ENCODE peak calls at places on chromosomes 1 and 21, in six cellular contexts. S, K, F, I, O and Q are unnamed samples.

GRCh38 chr21:19322360-19322759 is 918.8 kb upstream of the TMPRSS15 start:
- DNase-seq in S (no peak), K (no peak), F (no peak), I (no peak), O (no peak), Q (no peak)

GRCh38 chr1:6794164-6794563 is 8.9 kb downstream of the CAMTA1 start:
- DNase-seq in S (no peak), K (no peak), F (no peak), I (no peak), O (peak), Q (no peak)

GRCh38 chr21:44989538-44989888 is 49.7 kb downstream of the SLX9 start:
- DNase-seq in S (no peak), K (no peak), F (no peak), I (no peak), O (peak), Q (no peak)

GRCh38 chr1:24918995-24919605 is 11.0 kb downstream of the RUNX3 start:
- DNase-seq in S (no peak), K (no peak), F (no peak), I (no peak), O (no peak), Q (no peak)

GRCh38 chr1:42186172-42186571 is 21.6 kb upstream of the GUCA2A start:
- DNase-seq in S (no peak), K (no peak), F (no peak), I (no peak), O (no peak), Q (no peak)

GRCh38 chr1:6577831-6578525 is 1.8 kb upstream of the ZBTB48 start:
- DNase-seq in S (no peak), K (no peak), F (no peak), I (no peak), O (no peak), Q (no peak)

GRCh38 chr1:3712573-3713535 is 39.4 kb upstream of the CCDC27 start:
- DNase-seq in S (no peak), K (no peak), F (no peak), I (no peak), O (no peak), Q (no peak)

GRCh38 chr1:50973255-50973654 is 3.2 kb downstream of the CDKN2C start:
- DNase-seq in S (no peak), K (no peak), F (no peak), I (no peak), O (no peak), Q (no peak)

GRCh38 chr1:182601926-182602325 is 2.3 kb downstream of the RGS16 start:
- DNase-seq in S (no peak), K (no peak), F (no peak), I (no peak), O (no peak), Q (no peak)

GRCh38 chr1:93033029-93033428 is 46.1 kb upstream of the MTF2 start:
- DNase-seq in S (peak), K (peak), F (no peak), I (no peak), O (no peak), Q (no peak)

GRCh38 chr1:179951383-179952144 is 3.0 kb upstream of the CEP350 start:
- DNase-seq in S (no peak), K (no peak), F (no peak), I (no peak), O (no peak), Q (no peak)

GRCh38 chr1:33524586-33524985 is 52.1 kb downstream of the ZSCAN20 start:
- DNase-seq in S (no peak), K (no peak), F (no peak), I (no peak), O (no peak), Q (no peak)

GRCh38 chr1:199585392-199585791 is 442.1 kb upstream of the NR5A2 start:
- DNase-seq in S (no peak), K (no peak), F (no peak), I (no peak), O (no peak), Q (no peak)

GRCh38 chr1:15128077-15128476 is 25.5 kb upstream of the TMEM51 start:
- DNase-seq in S (no peak), K (no peak), F (no peak), I (no peak), O (no peak), Q (no peak)

GRCh38 chr1:246725191-246725590 is 982 bp downstream of the SCCPDH start:
- DNase-seq in S (no peak), K (no peak), F (no peak), I (no peak), O (no peak), Q (no peak)

GRCh38 chr1:113403065-113403464 is 12.8 kb downstream of the MAGI3 start:
- DNase-seq in S (no peak), K (no peak), F (no peak), I (no peak), O (no peak), Q (no peak)

GRCh38 chr1:48776400-48777218 is at the start of gene BEND5:
- DNase-seq in S (no peak), K (no peak), F (peak), I (peak), O (no peak), Q (peak)

GRCh38 chr1:188642585-188643168 is 1813.9 kb downstream of the PLA2G4A start:
- DNase-seq in S (no peak), K (no peak), F (no peak), I (no peak), O (no peak), Q (no peak)

GRCh38 chr1:39103321-39104157 is 77.4 kb downstream of the NDUFS5 start:
- DNase-seq in S (no peak), K (no peak), F (no peak), I (no peak), O (no peak), Q (no peak)

GRCh38 chr1:208054485-208054884 is 143.6 kb upstream of the CD34 start:
- DNase-seq in S (no peak), K (no peak), F (no peak), I (no peak), O (no peak), Q (no peak)

GRCh38 chr1:113253979-113254378 is 136.3 kb upstream of the MAGI3 start:
- DNase-seq in S (no peak), K (no peak), F (no peak), I (no peak), O (no peak), Q (no peak)

GRCh38 chr1:185376840-185377635 is 60.0 kb upstream of the IVNS1ABP start:
- DNase-seq in S (no peak), K (no peak), F (no peak), I (no peak), O (no peak), Q (no peak)

GRCh38 chr1:203274603-203275381 is 30.5 kb upstream of the BTG2 start:
- DNase-seq in S (no peak), K (no peak), F (no peak), I (no peak), O (no peak), Q (no peak)

GRCh38 chr1:41641483-41641829 is 157.0 kb upstream of the EDN2 start:
- DNase-seq in S (no peak), K (peak), F (no peak), I (no peak), O (no peak), Q (no peak)

GRCh38 chr1:175237389-175237788 is 44.8 kb upstream of the KIAA0040 start:
- DNase-seq in S (no peak), K (peak), F (no peak), I (no peak), O (no peak), Q (no peak)

GRCh38 chr1:154599658-154600057 is 8.3 kb downstream of the ADAR start:
- DNase-seq in S (no peak), K (no peak), F (no peak), I (no peak), O (no peak), Q (no peak)

GRCh38 chr1:30409476-30410152 is 313.8 kb downstream of the MATN1 start:
- DNase-seq in S (no peak), K (no peak), F (peak), I (no peak), O (no peak), Q (no peak)

GRCh38 chr1:197909346-197909745 is 6.9 kb downstream of the C1orf53 start:
- DNase-seq in S (no peak), K (no peak), F (no peak), I (no peak), O (no peak), Q (no peak)

GRCh38 chr1:111454859-111455641 is 5.8 kb downstream of the ATP5PB start:
- DNase-seq in S (no peak), K (peak), F (no peak), I (no peak), O (no peak), Q (no peak)

GRCh38 chr1:94919241-94920030 is 7.5 kb downstream of the CNN3 start:
- DNase-seq in S (no peak), K (no peak), F (no peak), I (no peak), O (no peak), Q (no peak)

GRCh38 chr1:101745549-101745948 is 251.2 kb downstream of the OLFM3 start:
- DNase-seq in S (no peak), K (no peak), F (no peak), I (no peak), O (no peak), Q (no peak)

GRCh38 chr1:103056423-103056822 is 51.9 kb downstream of the COL11A1 start:
- DNase-seq in S (no peak), K (no peak), F (no peak), I (no peak), O (no peak), Q (no peak)

GRCh38 chr1:35769188-35769758 is 505 bp downstream of the CLSPN start:
- DNase-seq in S (peak), K (peak), F (peak), I (peak), O (peak), Q (peak)

GRCh38 chr1:210557426-210558077 is 228.8 kb downstream of the HHAT start:
- DNase-seq in S (no peak), K (no peak), F (no peak), I (no peak), O (no peak), Q (no peak)

GRCh38 chr1:205916541-205916940 is 26.7 kb downstream of the SLC26A9 start:
- DNase-seq in S (no peak), K (no peak), F (peak), I (no peak), O (no peak), Q (no peak)

DNA sequence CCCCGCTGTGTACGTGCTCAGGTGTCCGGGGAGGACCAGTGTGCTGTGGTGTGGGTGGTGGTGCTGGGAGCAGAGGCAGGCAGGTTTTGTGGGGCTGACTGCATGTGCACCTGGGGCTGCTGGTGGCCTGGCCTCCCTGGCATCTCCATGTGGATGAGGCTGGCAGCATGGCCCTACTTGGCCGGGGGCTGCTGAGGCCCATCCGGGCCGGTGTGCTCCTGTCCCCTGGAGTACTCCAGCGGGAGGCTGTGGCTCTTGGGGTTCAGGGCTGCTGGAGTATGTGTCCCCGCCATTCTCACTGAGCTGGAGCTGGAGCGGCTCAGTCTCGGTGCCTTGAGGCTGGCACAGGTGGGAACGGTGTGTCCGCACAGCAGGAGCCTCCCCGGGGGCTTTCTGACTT is 20.8 kb upstream of the PEX10 start:
- DNase-seq in S (no peak), K (no peak), F (no peak), I (no peak), O (no peak), Q (no peak)
- TF ChIP-seq TAF1 in S (no peak), K (no peak), F (no peak), I (no peak), O (no peak), Q (no peak)

GRCh38 chr1:83637009-83637408 is 361.9 kb downstream of the TTLL7 start:
- DNase-seq in S (no peak), K (no peak), F (no peak), I (no peak), O (no peak), Q (no peak)

GRCh38 chr1:83641206-83641658 is 357.7 kb downstream of the TTLL7 start:
- DNase-seq in S (no peak), K (no peak), F (no peak), I (no peak), O (no peak), Q (no peak)

GRCh38 chr1:83639785-83640184 is 359.1 kb downstream of the TTLL7 start:
- DNase-seq in S (no peak), K (no peak), F (no peak), I (no peak), O (no peak), Q (no peak)

GRCh38 chr1:83637586-83637985 is 361.3 kb downstream of the TTLL7 start:
- DNase-seq in S (no peak), K (no peak), F (no peak), I (no peak), O (no peak), Q (no peak)

GRCh38 chr1:83641828-83642443 is 357.0 kb downstream of the TTLL7 start:
- DNase-seq in S (no peak), K (no peak), F (no peak), I (no peak), O (no peak), Q (no peak)
- TF ChIP-seq POLR2A in S (no peak), K (no peak), F (no peak), I (no peak), O (no peak), Q (no peak)

GRCh38 chr1:152015766-152016165 is 21.0 kb downstream of the S100A11 start:
- DNase-seq in S (no peak), K (no peak), F (no peak), I (no peak), O (no peak), Q (no peak)

GRCh38 chr1:152018537-152018936 is 18.3 kb downstream of the S100A11 start:
- DNase-seq in S (no peak), K (no peak), F (peak), I (no peak), O (no peak), Q (no peak)

GRCh38 chr1:152014943-152015342 is 21.3 kb upstream of the S100A10 start:
- DNase-seq in S (no peak), K (no peak), F (no peak), I (no peak), O (no peak), Q (no peak)

GRCh38 chr1:152009691-152010090 is 16.0 kb upstream of the S100A10 start:
- DNase-seq in S (no peak), K (no peak), F (no peak), I (no peak), O (no peak), Q (no peak)

GRCh38 chr1:152013664-152014237 is 20.1 kb upstream of the S100A10 start:
- DNase-seq in S (peak), K (no peak), F (peak), I (no peak), O (no peak), Q (no peak)
- TF ChIP-seq TAF1 in S (no peak), K (no peak), F (no peak), I (no peak), O (no peak), Q (no peak)

GRCh38 chr1:156898151-156898550 is 4.6 kb downstream of the PEAR1 start:
- DNase-seq in S (no peak), K (no peak), F (no peak), I (no peak), O (peak), Q (no peak)

GRCh38 chr1:156897078-156897825 is 3.7 kb downstream of the PEAR1 start:
- DNase-seq in S (no peak), K (no peak), F (no peak), I (no peak), O (no peak), Q (no peak)

GRCh38 chr1:156900019-156900718 is 6.7 kb downstream of the PEAR1 start:
- DNase-seq in S (no peak), K (no peak), F (no peak), I (no peak), O (no peak), Q (no peak)

GRCh38 chr1:156900896-156901589 is 7.5 kb downstream of the PEAR1 start:
- DNase-seq in S (no peak), K (no peak), F (no peak), I (no peak), O (no peak), Q (no peak)

GRCh38 chr1:156898971-156899657 is 5.6 kb downstream of the PEAR1 start:
- DNase-seq in S (no peak), K (no peak), F (no peak), I (no peak), O (no peak), Q (no peak)
- TF ChIP-seq POLR2A in S (no peak), K (no peak), F (no peak), I (no peak), O (no peak), Q (no peak)

DNA sequence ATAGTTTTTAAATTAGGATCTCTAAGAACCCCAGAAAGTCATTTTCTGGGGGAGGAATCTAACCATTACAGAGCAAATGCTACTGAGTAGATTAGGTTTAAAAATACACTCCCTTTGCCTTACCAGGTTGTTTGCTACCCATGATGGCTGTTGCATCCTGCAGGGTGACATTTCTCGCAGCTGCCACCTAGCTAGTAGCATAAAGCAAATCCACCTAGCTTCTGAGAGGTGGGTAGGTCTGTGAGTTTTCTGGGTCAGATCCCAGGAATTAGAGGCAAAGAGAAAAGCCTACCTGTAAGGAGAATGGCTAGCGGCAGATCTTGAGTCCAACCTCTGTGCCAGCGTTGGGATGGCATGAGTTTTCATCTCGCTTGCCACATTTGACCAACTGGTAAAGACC is 95.9 kb downstream of the DAB1 start:
- DNase-seq in S (no peak), K (no peak), F (no peak), I (no peak), O (no peak), Q (no peak)
- TF ChIP-seq TAF1 in S (no peak), K (no peak), F (no peak), I (no peak), O (no peak), Q (no peak)

DNA sequence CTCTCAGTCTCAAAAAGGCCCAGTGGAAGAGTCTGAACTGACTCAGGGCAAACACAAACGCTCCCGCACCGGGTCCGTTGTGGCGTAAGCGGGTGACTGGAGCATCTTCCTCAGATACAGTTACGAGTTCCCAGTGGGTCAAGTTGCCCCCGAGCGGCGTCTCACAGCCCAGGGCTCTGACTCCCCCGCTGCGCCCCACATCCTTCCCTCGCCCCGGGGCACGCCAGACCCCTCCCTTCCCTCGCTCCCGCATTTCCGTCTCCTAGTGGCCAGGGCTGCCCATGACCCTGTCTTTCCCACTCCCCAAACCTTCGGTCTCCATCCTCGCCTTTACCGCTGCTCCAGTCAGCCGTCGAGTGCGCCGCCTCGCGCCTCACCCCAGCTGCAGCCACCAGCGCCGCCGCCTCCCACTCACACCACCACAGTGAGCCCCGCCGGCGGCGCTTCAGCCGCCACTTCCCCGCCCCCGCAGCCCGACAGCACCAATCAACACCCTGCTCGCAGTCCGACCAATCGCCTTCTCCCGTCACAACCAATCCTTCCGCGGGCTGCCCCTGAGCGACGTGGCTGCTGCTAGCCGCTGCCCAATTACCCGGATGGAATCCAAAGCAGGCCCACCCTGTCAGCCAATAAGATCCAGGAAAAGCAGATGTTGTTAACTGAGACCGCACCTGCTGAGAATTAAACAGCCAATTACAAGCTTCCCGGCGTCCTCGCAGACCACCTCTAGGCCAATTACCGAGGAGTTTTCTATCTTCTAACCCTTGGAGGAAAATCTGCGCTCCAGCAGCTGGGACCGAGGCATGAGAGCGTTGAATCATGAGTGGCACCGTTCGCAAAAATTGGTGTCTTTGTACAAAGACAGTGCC is at the start of gene TDRKH:
- DNase-seq in S (peak), K (peak), F (peak), I (peak), O (peak), Q (peak)
- TF ChIP-seq POLR2A in S (peak), K (peak), F (peak), I (no peak), O (no peak), Q (peak)

DNA sequence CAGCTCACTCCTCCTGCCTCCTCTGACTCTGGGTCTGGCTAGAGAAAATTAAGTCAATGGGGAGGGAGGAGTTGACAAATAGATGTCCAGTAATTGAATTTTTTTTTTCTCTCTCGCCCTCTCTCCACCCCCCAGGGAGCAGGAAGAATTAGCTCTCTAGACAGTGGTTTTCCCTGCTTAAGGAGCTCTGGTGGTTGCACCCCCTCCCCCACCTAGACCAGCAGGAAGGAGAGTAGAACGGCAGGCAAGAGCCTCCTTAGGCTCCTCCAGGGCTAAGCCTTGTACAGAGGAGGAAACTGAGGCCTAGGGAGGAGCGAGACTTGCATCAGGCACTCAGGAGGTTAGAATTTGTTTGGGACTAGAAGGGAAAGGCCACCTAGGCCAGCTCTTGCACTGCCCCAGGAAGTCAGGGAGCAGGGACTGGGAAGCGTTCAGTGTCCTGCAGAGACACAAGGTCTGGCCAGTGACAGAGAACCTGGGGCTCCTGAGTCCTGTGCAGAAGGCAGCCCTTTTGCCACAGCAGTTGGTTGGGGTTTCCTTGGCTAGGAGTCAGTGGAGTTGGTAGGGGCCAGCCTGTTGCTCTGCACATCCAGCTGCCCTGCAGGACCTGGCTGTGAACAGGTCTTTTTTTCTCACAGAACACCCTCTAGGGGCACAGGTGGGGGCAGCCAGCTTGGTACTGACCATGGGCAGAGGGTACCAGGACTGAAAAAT is 49.5 kb upstream of the ACOT11 start:
- DNase-seq in S (no peak), K (no peak), F (no peak), I (no peak), O (no peak), Q (no peak)
- TF ChIP-seq TAF1 in S (no peak), K (no peak), F (no peak), I (no peak), O (no peak), Q (no peak)

GRCh38 chr21:37366488-37367300 is at the start of gene DYRK1A:
- DNase-seq in S (peak), K (peak), F (peak), I (peak), O (peak), Q (peak)
- TF ChIP-seq POLR2A in S (peak), K (peak), F (peak), I (peak), O (peak), Q (peak)